ENCODE peak calls at places on chromosomes 6 and 20, in eight cellular contexts. W is T-helper 17 cell; J is anterior cingulate cortex; S is T-cell; Z is germinal center; Q is stimulated activated CD4-positive, alpha-beta T cell treated with anti-CD3 and anti-CD28 coated beads, Interleukin-15, amount 100 ng/mL, for 48 hours; O is Right ventricle myocardium inferior; H is naive thymus-derived CD4-positive, alpha-beta T cell. D is an unnamed sample.
A peak's percentile ranks its signal among the peaks of the same experiment; 100 is the strongest.

GRCh38 chr6:150767585-150768164 is 97.8 kb upstream of the MTHFD1L start:
- DNase-seq in W (no peak), J (no peak), S (no peak), Z (no peak), Q (no peak), O (no peak), H (no peak), D (no peak)

GRCh38 chr6:120211955-120212792 is 862.6 kb upstream of the MAN1A1 start:
- DNase-seq in W (no peak), J (no peak), S (no peak), Z (no peak), Q (no peak), O (no peak), H (no peak), D (no peak)

GRCh38 chr20:36120991-36121390 is 33.5 kb upstream of the EPB41L1 start:
- DNase-seq in W (no peak), J (no peak), S (no peak), Z (no peak), Q (no peak), O (no peak), H (no peak), D (no peak)

GRCh38 chr6:7589221-7589620 is 777 bp upstream of the SNRNP48 start:
- DNase-seq in W (no peak), J (no peak), S (no peak), Z (no peak), Q (no peak), O (no peak), H (no peak), D (no peak)

GRCh38 chr6:15036690-15037245 is 209.1 kb upstream of the JARID2 start:
- DNase-seq in W (no peak), J (peak; percentile 1), S (no peak), Z (no peak), Q (no peak), O (peak; percentile 83), H (no peak), D (no peak)

GRCh38 chr6:34602318-34603111 is 46.4 kb upstream of the SPDEF start:
- DNase-seq in W (no peak), J (no peak), S (no peak), Z (no peak), Q (no peak), O (no peak), H (no peak), D (no peak)

GRCh38 chr6:70118670-70119069 is 184.2 kb downstream of the COL9A1 start:
- DNase-seq in W (no peak), J (no peak), S (no peak), Z (no peak), Q (no peak), O (no peak), H (no peak), D (peak; percentile 7)

GRCh38 chr6:87198496-87198895 is 43.1 kb downstream of the ZNF292 start:
- DNase-seq in W (no peak), J (no peak), S (no peak), Z (no peak), Q (no peak), O (no peak), H (no peak), D (no peak)

GRCh38 chr20:7608246-7608645 is 332.0 kb downstream of the HAO1 start:
- DNase-seq in W (no peak), J (no peak), S (no peak), Z (no peak), Q (no peak), O (no peak), H (no peak), D (no peak)

GRCh38 chr6:6560909-6561308 is 27.6 kb upstream of the LY86 start:
- DNase-seq in W (no peak), J (no peak), S (no peak), Z (no peak), Q (no peak), O (no peak), H (no peak), D (no peak)

GRCh38 chr20:37453288-37453687 is 67.8 kb upstream of the NNAT start:
- DNase-seq in W (no peak), J (no peak), S (no peak), Z (no peak), Q (no peak), O (no peak), H (no peak), D (no peak)

GRCh38 chr20:4071177-4071723 is 55.9 kb upstream of the RNF24 start:
- DNase-seq in W (no peak), J (no peak), S (no peak), Z (no peak), Q (no peak), O (no peak), H (no peak), D (no peak)

GRCh38 chr20:60085551-60086132 is 127.4 kb downstream of the CDH26 start:
- DNase-seq in W (no peak), J (peak; percentile 22), S (no peak), Z (no peak), Q (no peak), O (no peak), H (no peak), D (peak; percentile 75)

GRCh38 chr20:41534842-41535241 is 83.3 kb downstream of the CHD6 start:
- DNase-seq in W (no peak), J (no peak), S (no peak), Z (no peak), Q (no peak), O (no peak), H (no peak), D (no peak)

GRCh38 chr20:1391640-1392442 is 1.0 kb downstream of the FKBP1A start:
- DNase-seq in W (no peak), J (no peak), S (no peak), Z (no peak), Q (no peak), O (peak; percentile 72), H (peak; percentile 26), D (peak; percentile 63)

GRCh38 chr20:21719592-21720214 is 14.2 kb downstream of the PAX1 start:
- DNase-seq in W (no peak), J (peak; percentile 8), S (no peak), Z (peak; percentile 35), Q (no peak), O (no peak), H (no peak), D (peak; percentile 55)

GRCh38 chr6:85749236-85749635 is 106.5 kb upstream of the SYNCRIP start:
- DNase-seq in W (no peak), J (no peak), S (no peak), Z (no peak), Q (no peak), O (no peak), H (no peak), D (no peak)

GRCh38 chr6:136647363-136647763 is 97.1 kb upstream of the MAP7 start:
- DNase-seq in W (no peak), J (no peak), S (peak; percentile 17), Z (peak; percentile 3), Q (peak; percentile 13), O (no peak), H (peak; percentile 39), D (no peak)

GRCh38 chr6:13624871-13625288 is 9.7 kb downstream of the NOL7 start:
- DNase-seq in W (no peak), J (no peak), S (no peak), Z (peak; percentile 59), Q (no peak), O (no peak), H (peak; percentile 44), D (peak; percentile 75)

GRCh38 chr6:46376562-46376969 is 114.7 kb downstream of the RCAN2 start:
- DNase-seq in W (no peak), J (peak; percentile 22), S (no peak), Z (peak; percentile 72), Q (no peak), O (peak; percentile 57), H (no peak), D (no peak)

GRCh38 chr6:126888727-126889725 is 229.4 kb upstream of the RSPO3 start:
- DNase-seq in W (no peak), J (no peak), S (no peak), Z (no peak), Q (no peak), O (no peak), H (no peak), D (no peak)

GRCh38 chr6:127514396-127515227 is 4.5 kb downstream of the MTCL3 start:
- DNase-seq in W (peak; percentile 36), J (peak; percentile 66), S (peak; percentile 26), Z (no peak), Q (peak; percentile 4), O (peak; percentile 70), H (peak; percentile 62), D (peak; percentile 66)

D was measured in H7.